ENCODE peak calls at places on chromosomes 6 and 20, in nine cellular contexts. H is activated CD4-positive, alpha-beta T cell treated with anti-CD3 and anti-CD28 coated beads, Interleukin-2, amount 50 U/mL, for 1 hour; L is fibroblast of pulmonary artery; B is D721Med; F is hippocampal formation; J is osteocyte; D is lower lobe of right lung; S is NCI-H187 treated with DMSO at 0.1 percent for 48 hours; N is activated CD4-positive, CD25-positive, alpha-beta regulatory T cell. E is an unnamed sample.

GRCh38 chr6:91633374-91634184 is 1046.7 kb upstream of the MAP3K7 start:
- DNase-seq in H (no peak), L (no peak), B (no peak), F (no peak), J (no peak), D (no peak), S (no peak), N (no peak), E (no peak)

GRCh38 chr20:18524646-18525045 is 16.9 kb downstream of the SEC23B start:
- DNase-seq in H (no peak), L (peak), B (no peak), F (no peak), J (no peak), D (no peak), S (no peak), N (no peak), E (peak)

GRCh38 chr20:19292254-19292653 is 79.8 kb downstream of the SLC24A3 start:
- DNase-seq in H (no peak), L (no peak), B (no peak), F (no peak), J (no peak), D (no peak), S (no peak), N (no peak), E (no peak)

GRCh38 chr6:156919819-156920379 is 142.7 kb downstream of the ARID1B start:
- DNase-seq in H (no peak), L (no peak), B (no peak), F (no peak), J (no peak), D (no peak), S (no peak), N (no peak), E (no peak)

GRCh38 chr6:48426636-48427035 is 315.6 kb upstream of the PTCHD4 start:
- DNase-seq in H (no peak), L (peak), B (no peak), F (no peak), J (no peak), D (no peak), S (no peak), N (no peak), E (peak)

GRCh38 chr20:431012-431904 is 23.2 kb downstream of the RBCK1 start:
- DNase-seq in H (peak), L (peak), B (peak), F (peak), J (no peak), D (no peak), S (no peak), N (no peak), E (no peak)

GRCh38 chr6:37793067-37793466 is 26.5 kb upstream of the ZFAND3 start:
- DNase-seq in H (no peak), L (no peak), B (no peak), F (no peak), J (no peak), D (no peak), S (no peak), N (no peak), E (no peak)

GRCh38 chr6:53210821-53211220 is 62.2 kb upstream of the GCM1 start:
- DNase-seq in H (no peak), L (no peak), B (no peak), F (no peak), J (no peak), D (no peak), S (no peak), N (no peak), E (no peak)

GRCh38 chr20:844473-845225 is 11.1 kb downstream of the FAM110A start:
- DNase-seq in H (peak), L (peak), B (peak), F (peak), J (peak), D (peak), S (peak), N (peak), E (peak)

GRCh38 chr6:126672654-126673053 is 332.7 kb downstream of the CENPW start:
- DNase-seq in H (no peak), L (peak), B (no peak), F (no peak), J (no peak), D (no peak), S (no peak), N (no peak), E (no peak)

GRCh38 chr6:33895296-33895695 is 91.5 kb upstream of the MLN start:
- DNase-seq in H (no peak), L (no peak), B (no peak), F (no peak), J (no peak), D (peak), S (no peak), N (no peak), E (no peak)

GRCh38 chr6:122817766-122818165 is 28.7 kb downstream of the SMPDL3A start:
- DNase-seq in H (no peak), L (no peak), B (no peak), F (no peak), J (no peak), D (no peak), S (no peak), N (no peak), E (no peak)

GRCh38 chr6:6771224-6771915 is 182.8 kb downstream of the LY86 start:
- DNase-seq in H (no peak), L (no peak), B (no peak), F (no peak), J (no peak), D (no peak), S (no peak), N (no peak), E (no peak)

GRCh38 chr6:31585531-31585930 is 546 bp upstream of the LST1 start:
- DNase-seq in H (no peak), L (no peak), B (no peak), F (no peak), J (no peak), D (no peak), S (no peak), N (no peak), E (no peak)

GRCh38 chr6:114747995-114748625 is 405.3 kb upstream of the HS3ST5 start:
- DNase-seq in H (no peak), L (peak), B (no peak), F (peak), J (peak), D (peak), S (no peak), N (no peak), E (peak)

GRCh38 chr6:105164418-105164817 is 15.4 kb downstream of the POPDC3 start:
- DNase-seq in H (no peak), L (peak), B (no peak), F (no peak), J (no peak), D (no peak), S (no peak), N (no peak), E (no peak)

GRCh38 chr20:4740774-4741431 is 19.2 kb downstream of the PRND start:
- DNase-seq in H (peak), L (peak), B (no peak), F (no peak), J (peak), D (no peak), S (no peak), N (peak), E (no peak)

GRCh38 chr6:138945354-138945753 is 42.7 kb downstream of the REPS1 start:
- DNase-seq in H (no peak), L (no peak), B (no peak), F (no peak), J (no peak), D (no peak), S (no peak), N (no peak), E (peak)

GRCh38 chr6:89817481-89817880 is 2.1 kb downstream of the MDN1 start:
- DNase-seq in H (no peak), L (no peak), B (no peak), F (no peak), J (no peak), D (no peak), S (no peak), N (no peak), E (no peak)

GRCh38 chr6:49348561-49348960 is 114.5 kb downstream of the MMUT start:
- DNase-seq in H (no peak), L (no peak), B (no peak), F (no peak), J (no peak), D (no peak), S (no peak), N (no peak), E (no peak)

GRCh38 chr6:160973311-160973710 is 18.3 kb upstream of the MAP3K4 start:
- DNase-seq in H (no peak), L (peak), B (no peak), F (no peak), J (no peak), D (no peak), S (no peak), N (no peak), E (no peak)

GRCh38 chr6:41161851-41162552 is 914 bp downstream of the TREM2 start:
- DNase-seq in H (no peak), L (no peak), B (no peak), F (peak), J (peak), D (no peak), S (no peak), N (no peak), E (no peak)

GRCh38 chr6:169370054-169370453 is 116.4 kb upstream of the THBS2 start:
- DNase-seq in H (no peak), L (no peak), B (no peak), F (no peak), J (peak), D (no peak), S (no peak), N (no peak), E (no peak)

GRCh38 chr20:3815703-3816315 is 4.5 kb upstream of the AP5S1 start:
- DNase-seq in H (peak), L (no peak), B (no peak), F (no peak), J (no peak), D (peak), S (no peak), N (no peak), E (no peak)

GRCh38 chr6:7229376-7230326 is 83.3 kb downstream of the SSR1 start:
- DNase-seq in H (no peak), L (no peak), B (no peak), F (no peak), J (no peak), D (no peak), S (no peak), N (no peak), E (no peak)

GRCh38 chr6:70369332-70369950 is 43.9 kb upstream of the FAM135A start:
- DNase-seq in H (peak), L (peak), B (no peak), F (peak), J (no peak), D (peak), S (peak), N (peak), E (peak)

GRCh38 chr6:167275001-167275400 is 16.1 kb upstream of the UNC93A start:
- DNase-seq in H (no peak), L (no peak), B (no peak), F (no peak), J (no peak), D (no peak), S (no peak), N (no peak), E (no peak)

GRCh38 chr6:159487636-159488035 is 205.4 kb downstream of the SOD2 start:
- DNase-seq in H (no peak), L (peak), B (no peak), F (no peak), J (no peak), D (no peak), S (no peak), N (no peak), E (peak)

GRCh38 chr6:130598021-130598989 is 228.9 kb upstream of the SMLR1 start:
- DNase-seq in H (no peak), L (peak), B (no peak), F (no peak), J (no peak), D (no peak), S (no peak), N (no peak), E (peak)

GRCh38 chr6:39366875-39367618 is 44.5 kb upstream of the KCNK16 start:
- DNase-seq in H (no peak), L (no peak), B (no peak), F (peak), J (no peak), D (no peak), S (no peak), N (no peak), E (no peak)

E was measured in NCI-H226.